ENCODE peak calls at places on chromosomes 13 and 19, in four cellular contexts. K is upper lobe of right lung, P is IMR-90, Z is SK-N-SH. D is an unnamed sample. For H3K4me1, the result is how much of the 10 kb centered on the place peaks cover.

GRCh38 chr19:48900477-48901452 is 653 bp downstream of the NUCB1 start:
- DNase-seq in K (no peak), P (peak), Z (peak), D (peak)

GRCh38 chr19:5001547-5002131 is 32.7 kb downstream of the KDM4B start:
- DNase-seq in K (no peak), P (peak), Z (peak), D (peak)

GRCh38 chr13:108146642-108147041 is 68.7 kb downstream of the LIG4 start:
- DNase-seq in K (no peak), P (no peak), Z (no peak), D (no peak)

GRCh38 chr13:46624353-46624752 is 71.4 kb downstream of the LRCH1 start:
- DNase-seq in K (no peak), P (no peak), Z (no peak), D (no peak)

GRCh38 chr13:98466634-98467236 is 110.2 kb downstream of the STK24 start:
- DNase-seq in K (no peak), P (peak), Z (peak), D (no peak)

GRCh38 chr19:18437481-18438330 is at the start of gene ISYNA1:
- DNase-seq in K (peak), P (peak), Z (peak), D (no peak)

GRCh38 chr19:6429419-6430221 is 3.9 kb downstream of the SLC25A41 start:
- DNase-seq in K (no peak), P (no peak), Z (no peak), D (no peak)

GRCh38 chr13:42875448-42876269 is 94.3 kb downstream of the FAM216B start:
- DNase-seq in K (no peak), P (peak), Z (peak), D (no peak)

GRCh38 chr13:50916701-50917184 is 7.2 kb downstream of the RNASEH2B start:
- DNase-seq in K (no peak), P (no peak), Z (no peak), D (no peak)

GRCh38 chr13:78323848-78324247 is 279.5 kb downstream of the POU4F1 start:
- DNase-seq in K (no peak), P (no peak), Z (no peak), D (no peak)

DNA sequence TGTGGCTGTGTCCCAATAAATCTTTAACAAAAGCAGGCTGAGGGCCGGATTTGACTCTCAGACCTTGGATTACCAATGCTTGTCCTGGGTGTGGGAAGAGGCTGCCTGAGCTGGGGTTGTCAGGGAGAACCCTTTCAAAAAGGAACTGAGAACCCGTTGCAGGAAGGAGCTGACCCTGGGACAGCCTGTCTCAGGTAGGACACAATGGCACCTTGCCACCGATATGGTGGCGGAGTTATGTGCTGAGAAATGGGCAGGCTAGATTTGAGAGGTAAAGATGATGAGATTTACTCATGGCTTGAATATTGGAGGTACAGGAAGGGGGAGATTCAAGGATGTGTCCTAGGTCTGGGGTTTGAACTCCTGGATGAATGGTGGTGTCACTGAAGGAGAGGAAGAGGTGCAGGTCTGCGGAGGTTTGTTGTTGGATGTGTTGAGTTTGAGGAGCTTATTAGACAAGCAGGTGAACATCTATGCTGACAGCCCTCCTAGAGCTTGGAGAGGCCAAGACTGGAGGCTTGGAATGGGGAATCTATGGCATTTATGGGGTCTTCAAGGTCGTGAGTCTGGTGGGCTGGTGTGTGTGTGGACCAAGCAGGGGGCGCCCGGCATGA is 7.2 kb downstream of the PLEKHF1 start:
- DNase-seq in K (peak), P (no peak), Z (no peak), D (no peak)
- H3K4me1 ChIP-seq in K (half or more), P (under half), Z (under half), D (under half)

DNA sequence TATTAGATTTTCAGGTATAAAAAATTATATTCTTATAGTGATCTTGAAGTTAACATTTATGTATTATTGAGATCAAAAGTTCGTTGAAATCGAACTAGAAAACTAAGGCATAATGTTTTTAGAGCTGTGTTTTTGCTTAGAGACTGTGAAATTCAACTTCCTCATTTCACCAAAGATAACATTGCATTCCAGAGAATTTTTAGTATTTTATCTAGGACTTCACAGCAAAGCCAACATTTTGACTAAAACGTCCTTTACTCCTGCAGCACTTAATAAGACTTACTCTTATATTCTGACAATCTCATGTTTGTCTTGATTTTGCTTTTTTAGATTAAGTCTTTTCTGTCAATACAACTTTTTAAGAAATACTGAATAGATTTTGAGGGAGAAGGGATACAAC is 4.8 kb downstream of the KCTD4 start:
- DNase-seq in K (no peak), P (no peak), Z (no peak), D (no peak)
- H3K4me1 ChIP-seq in K (under half), P (under half), Z (under half), D (under half)

DNA sequence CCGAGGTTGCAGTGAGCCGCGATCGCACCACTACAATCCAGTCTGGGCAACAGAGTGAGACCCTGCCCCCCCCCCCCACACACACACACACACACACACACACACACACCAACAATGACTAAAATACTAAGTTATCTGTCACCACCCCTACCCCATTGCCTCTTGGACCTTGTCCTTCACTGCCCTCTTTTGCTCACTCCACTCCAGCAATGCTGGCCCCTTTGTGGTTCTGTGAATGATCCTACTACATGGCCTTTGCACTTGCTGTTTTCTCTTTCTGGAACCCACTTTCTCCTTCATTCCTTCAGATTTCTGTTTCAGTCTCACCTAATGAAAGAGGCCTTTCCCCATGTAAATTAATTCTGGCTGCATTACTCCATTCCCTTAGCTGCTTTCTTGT is 2.6 kb upstream of the SAMD4B start:
- DNase-seq in K (no peak), P (no peak), Z (no peak), D (no peak)
- H3K4me1 ChIP-seq in K (under half), P (under half), Z (under half), D (under half)

DNA sequence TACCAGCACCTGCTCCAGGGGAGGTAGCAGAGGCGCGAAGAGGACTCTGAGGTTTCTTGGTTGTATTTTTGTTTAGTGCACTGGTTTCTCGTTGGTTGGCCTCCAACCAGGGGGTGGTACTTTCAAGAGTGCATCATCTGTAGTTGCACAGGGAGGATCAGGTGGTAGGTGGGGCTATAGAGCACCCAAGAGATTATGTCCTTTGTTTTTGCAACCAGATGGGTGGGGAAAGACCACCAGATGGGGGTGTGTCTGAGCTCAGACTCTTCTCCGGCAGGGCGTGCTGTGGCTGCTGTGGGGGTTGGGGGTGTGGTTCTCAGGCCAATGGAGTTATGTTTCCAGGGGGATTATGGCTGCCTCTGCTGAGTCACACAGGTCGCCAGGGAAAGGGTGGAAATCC is 254.4 kb upstream of the KLF12 start:
- DNase-seq in K (no peak), P (no peak), Z (no peak), D (no peak)
- H3K4me1 ChIP-seq in K (under half), P (under half), Z (under half), D (under half)

GRCh38 chr19:21590868-21591267 is 85.5 kb downstream of the ZNF429 start:
- DNase-seq in K (no peak), P (no peak), Z (no peak), D (no peak)

GRCh38 chr19:21595185-21595584 is 89.8 kb downstream of the ZNF429 start:
- DNase-seq in K (no peak), P (no peak), Z (no peak), D (no peak)

GRCh38 chr19:21593008-21593427 is 87.6 kb downstream of the ZNF429 start:
- DNase-seq in K (no peak), P (no peak), Z (no peak), D (no peak)

GRCh38 chr19:21588202-21588601 is 82.8 kb downstream of the ZNF429 start:
- DNase-seq in K (no peak), P (no peak), Z (no peak), D (no peak)

DNA sequence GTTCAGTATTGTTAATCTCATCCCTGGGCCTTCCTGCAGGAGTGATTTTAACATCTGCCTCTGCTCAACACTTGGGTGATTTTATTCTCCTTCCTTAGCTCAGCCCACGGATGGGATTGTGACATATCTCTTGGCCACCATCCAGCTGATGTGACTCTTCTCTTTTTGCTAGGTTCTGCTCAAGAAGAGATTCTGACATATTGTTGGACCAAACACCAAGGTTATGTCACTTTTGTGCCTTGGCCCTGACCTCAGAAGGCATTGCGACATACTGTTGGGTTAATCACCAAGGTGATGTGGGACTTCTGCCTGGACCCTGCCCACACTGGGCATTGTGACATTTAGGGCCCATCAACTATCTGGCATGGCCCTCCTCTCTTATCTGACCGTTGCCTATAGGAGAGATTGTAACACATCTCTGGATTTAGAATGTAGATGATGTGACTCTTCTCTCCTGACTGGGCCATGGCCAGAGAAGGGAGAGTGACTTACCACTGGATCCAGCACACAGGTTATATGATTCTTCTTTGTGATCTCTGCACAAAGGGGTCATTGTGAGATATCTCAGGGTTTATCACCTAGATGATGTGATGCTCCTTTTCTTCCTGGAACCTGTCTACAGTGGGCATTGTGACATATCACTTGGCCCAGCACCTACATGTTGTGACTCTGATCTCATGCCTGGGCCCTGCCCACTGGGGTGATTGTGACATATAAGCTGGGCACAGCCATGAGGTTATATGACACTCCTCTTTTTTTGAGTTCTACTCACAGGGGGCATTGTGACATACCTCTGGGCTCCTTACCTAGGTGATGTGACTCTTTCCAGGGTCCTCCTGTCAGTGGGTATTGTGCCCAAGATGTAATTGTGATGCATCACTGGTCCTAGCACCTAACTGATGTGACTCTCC is 88.8 kb downstream of the ZNF429 start:
- DNase-seq in K (no peak), P (no peak), Z (no peak), D (no peak)
- H3K4me1 ChIP-seq in K (under half), P (under half), Z (under half), D (under half)

GRCh38 chr19:39412867-39413268 is 399 bp downstream of the PLEKHG2 start:
- DNase-seq in K (no peak), P (no peak), Z (no peak), D (no peak)

GRCh38 chr19:39410620-39411005 is 1.9 kb upstream of the PLEKHG2 start:
- DNase-seq in K (no peak), P (no peak), Z (no peak), D (no peak)

GRCh38 chr19:39412100-39412866 is at the start of gene PLEKHG2:
- DNase-seq in K (peak), P (peak), Z (peak), D (peak)

GRCh38 chr19:39411006-39411831 is 1.2 kb upstream of the PLEKHG2 start:
- DNase-seq in K (no peak), P (peak), Z (no peak), D (peak)

GRCh38 chr19:39411832-39412099 is 703 bp upstream of the PLEKHG2 start:
- DNase-seq in K (peak), P (peak), Z (peak), D (peak)
- H3K4me1 ChIP-seq in K (under half), P (under half), Z (under half), D (under half)

DNA sequence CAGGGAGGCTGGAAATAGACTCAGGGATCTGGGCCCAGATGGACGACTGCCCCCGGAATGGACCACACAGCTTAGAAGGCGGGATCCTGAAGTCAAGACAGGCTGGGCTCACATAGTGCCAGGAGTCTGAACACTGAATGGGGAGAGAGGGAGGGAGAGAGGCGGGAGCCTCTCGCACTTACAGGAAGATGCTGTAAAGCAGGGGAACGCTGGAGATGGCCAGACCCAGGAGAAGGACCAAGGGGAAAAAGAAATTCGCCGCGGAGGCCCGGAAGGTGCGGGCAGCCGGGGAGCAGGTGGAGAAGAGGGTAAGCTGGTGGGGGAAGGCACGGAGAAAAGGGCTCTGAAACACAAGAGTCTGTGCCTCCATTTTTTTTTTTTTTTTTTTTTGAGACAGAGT is 1.4 kb upstream of the LENG1 start:
- DNase-seq in K (no peak), P (no peak), Z (no peak), D (no peak)
- H3K4me1 ChIP-seq in K (under half), P (under half), Z (under half), D (under half)